ENCODE peak calls at places on chromosomes 5 and 9, in ten cellular contexts. B, H, D, K, L, I, N, R, A and P are unnamed samples.

GRCh38 chr9:69671291-69671903 is 774 bp downstream of the APBA1 start:
- DNase-seq in I (no peak), D (no peak), R (no peak), N (no peak), H (peak), A (no peak), K (no peak), L (no peak), B (no peak), P (peak)

GRCh38 chr9:5626727-5627634 is 1.9 kb upstream of the RIC1 start:
- DNase-seq in L (no peak), D (no peak), A (no peak), N (peak), R (no peak), K (no peak), I (no peak), B (no peak), H (peak), P (no peak)

GRCh38 chr5:137954131-137954879 is 65.0 kb downstream of the PKD2L2 start:
- DNase-seq in R (no peak), N (no peak), D (no peak), B (no peak), I (no peak), A (peak), H (peak), K (peak), L (no peak), P (no peak)

GRCh38 chr9:33765411-33765810 is 29.9 kb upstream of the PRSS3 start:
- DNase-seq in H (no peak), D (no peak), N (no peak), L (no peak), K (no peak), I (no peak), B (no peak), R (no peak), A (no peak), P (no peak)

GRCh38 chr9:73426226-73426625 is 274.6 kb downstream of the ANXA1 start:
- DNase-seq in L (no peak), D (no peak), N (no peak), H (no peak), A (no peak), K (no peak), I (no peak), B (no peak), R (no peak), P (no peak)

GRCh38 chr9:90857103-90857502 is 55.5 kb downstream of the SYK start:
- DNase-seq in L (no peak), I (no peak), K (no peak), B (no peak), N (no peak), R (no peak), H (no peak), A (no peak), D (no peak), P (no peak)

GRCh38 chr5:65730910-65731309 is 8.9 kb downstream of the NLN start:
- DNase-seq in L (no peak), D (no peak), A (no peak), H (no peak), K (no peak), B (no peak), R (no peak), I (no peak), N (no peak), P (no peak)

GRCh38 chr5:136686192-136686872 is 321.0 kb upstream of the TRPC7 start:
- DNase-seq in R (peak), I (no peak), N (no peak), K (no peak), A (no peak), L (no peak), B (no peak), H (no peak), D (peak), P (no peak)

GRCh38 chr9:93456504-93456903 is 3.1 kb upstream of the FAM120AOS start:
- DNase-seq in R (no peak), A (no peak), N (no peak), D (no peak), L (no peak), I (no peak), H (no peak), K (no peak), B (no peak), P (no peak)

GRCh38 chr9:124105266-124105665 is 93.7 kb downstream of the LHX2 start:
- DNase-seq in R (no peak), K (no peak), B (no peak), N (no peak), I (no peak), H (no peak), L (no peak), A (no peak), D (no peak), P (no peak)

GRCh38 chr5:16051246-16051645 is 128.3 kb downstream of the MARCHF11 start:
- DNase-seq in D (no peak), H (no peak), L (no peak), R (no peak), N (no peak), I (no peak), B (no peak), A (no peak), K (no peak), P (no peak)

GRCh38 chr5:164013077-164013670 is 507.8 kb downstream of the MAT2B start:
- DNase-seq in L (no peak), N (peak), A (peak), R (peak), I (peak), D (peak), H (peak), K (peak), B (peak), P (no peak)
- TF ChIP-seq EP300 in L (no peak), N (no peak), A (no peak), R (no peak), I (no peak), D (no peak), H (no peak), K (no peak), B (no peak), P (no peak)

DNA sequence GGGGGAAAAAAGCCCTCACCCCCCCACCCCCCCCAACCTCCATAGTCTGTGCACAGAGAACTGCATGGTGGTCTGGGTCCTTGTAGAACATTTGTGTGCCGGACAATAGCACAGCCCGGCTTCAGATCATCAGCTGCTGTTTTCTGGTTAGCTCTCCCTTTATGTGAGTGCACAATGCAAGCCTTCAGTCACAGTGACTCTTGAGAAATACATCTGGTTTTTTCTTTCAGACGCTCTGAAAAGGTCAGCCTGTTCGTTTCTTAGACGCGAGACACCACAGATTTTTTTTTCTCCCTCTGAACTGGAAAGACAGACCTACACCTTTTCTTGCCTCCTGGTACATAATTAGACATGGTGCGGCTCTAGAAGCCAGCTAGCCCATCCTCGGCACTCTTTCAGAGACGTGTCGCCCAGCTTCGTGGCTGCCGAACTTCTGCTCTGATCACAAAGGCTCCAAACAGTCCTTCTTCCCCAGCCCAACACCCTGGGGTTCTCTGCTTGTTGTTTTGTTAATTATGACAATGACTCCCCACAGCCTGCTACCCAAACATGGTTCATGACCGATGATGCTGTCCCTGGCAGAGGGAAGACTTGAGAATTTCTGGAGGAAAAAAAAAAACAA is 241.6 kb upstream of the ZNF462 start:
- DNase-seq in B (no peak), R (no peak), K (no peak), L (no peak), H (no peak), N (no peak), D (peak), A (no peak), I (no peak), P (no peak)
- TF ChIP-seq EP300 in B (no peak), R (no peak), K (no peak), L (no peak), H (no peak), N (no peak), D (no peak), A (no peak), I (no peak), P (no peak)

GRCh38 chr9:27394826-27395201 is 97.9 kb upstream of the EQTN start:
- DNase-seq in I (no peak), D (no peak), B (no peak), L (no peak), N (no peak), K (no peak), R (peak), A (no peak), H (no peak), P (no peak)
- TF ChIP-seq EP300 in I (no peak), D (no peak), B (no peak), L (no peak), N (no peak), K (no peak), R (no peak), A (no peak), H (no peak), P (no peak)

GRCh38 chr9:128214571-128215490 is 11.7 kb downstream of the DNM1 start:
- DNase-seq in D (no peak), I (no peak), R (no peak), K (no peak), B (no peak), L (no peak), N (no peak), A (no peak), H (no peak), P (no peak)
- TF ChIP-seq EP300 in D (no peak), I (no peak), R (no peak), K (no peak), B (no peak), L (no peak), N (no peak), A (no peak), H (no peak), P (no peak)

GRCh38 chr5:10448754-10449345 is 7.2 kb downstream of the ROPN1L start:
- DNase-seq in N (no peak), R (no peak), I (no peak), H (no peak), D (no peak), A (no peak), K (no peak), B (no peak), L (no peak), P (no peak)
- TF ChIP-seq EP300 in N (no peak), R (no peak), I (no peak), H (no peak), D (no peak), A (no peak), K (no peak), B (no peak), L (no peak), P (no peak)